ENCODE peak calls at places on chromosomes 6 and 20, in six cellular contexts. J is cardiac muscle cell, W is coronary artery, X is B cell, N is mesothelial cell of epicardium, C is AG09309. G is an unnamed sample.

GRCh38 chr6:48615041-48615440 is 504.0 kb upstream of the PTCHD4 start:
- DNase-seq in J (no peak), W (no peak), X (no peak), N (no peak), C (no peak), G (no peak)

GRCh38 chr6:112307707-112308106 is 39.4 kb upstream of the RFPL4B start:
- DNase-seq in J (no peak), W (no peak), X (peak), N (no peak), C (no peak), G (no peak)

GRCh38 chr6:88124925-88125557 is 41.1 kb downstream of the CNR1 start:
- DNase-seq in J (no peak), W (no peak), X (no peak), N (no peak), C (no peak), G (no peak)

GRCh38 chr6:138848461-138848860 is 52.6 kb downstream of the ECT2L start:
- DNase-seq in J (no peak), W (no peak), X (no peak), N (no peak), C (no peak), G (no peak)

GRCh38 chr6:166998256-166999144 is 697 bp upstream of the CEP43 start:
- DNase-seq in J (no peak), W (no peak), X (peak), N (peak), C (no peak), G (peak)

GRCh38 chr20:11445891-11446290 is 471.8 kb upstream of the BTBD3 start:
- DNase-seq in J (peak), W (no peak), X (no peak), N (no peak), C (no peak), G (no peak)

GRCh38 chr6:157533397-157533814 is 152.4 kb downstream of the ZDHHC14 start:
- DNase-seq in J (no peak), W (no peak), X (no peak), N (no peak), C (no peak), G (no peak)

GRCh38 chr20:2314759-2315439 is 19.1 kb downstream of the TGM3 start:
- DNase-seq in J (peak), W (no peak), X (no peak), N (no peak), C (peak), G (peak)

GRCh38 chr6:45663181-45664180 is 285.7 kb upstream of the SUPT3H start:
- DNase-seq in J (peak), W (no peak), X (peak), N (no peak), C (no peak), G (no peak)

GRCh38 chr6:78749326-78749725 is 118.0 kb upstream of the IRAK1BP1 start:
- DNase-seq in J (no peak), W (no peak), X (no peak), N (no peak), C (no peak), G (no peak)

GRCh38 chr6:169454204-169454871 is 200.7 kb upstream of the THBS2 start:
- DNase-seq in J (peak), W (no peak), X (no peak), N (no peak), C (peak), G (no peak)

GRCh38 chr6:119627908-119628669 is 278.5 kb upstream of the MAN1A1 start:
- DNase-seq in J (peak), W (no peak), X (no peak), N (no peak), C (no peak), G (no peak)

GRCh38 chr6:170281331-170282292 is 9.3 kb downstream of the DLL1 start:
- DNase-seq in J (no peak), W (no peak), X (no peak), N (no peak), C (no peak), G (peak)

GRCh38 chr6:41818271-41819054 is 31.0 kb downstream of the TOMM6 start:
- DNase-seq in J (peak), W (no peak), X (no peak), N (no peak), C (no peak), G (no peak)

GRCh38 chr6:30396833-30397479 is 52.0 kb downstream of the RPP21 start:
- DNase-seq in J (peak), W (no peak), X (peak), N (peak), C (no peak), G (peak)

GRCh38 chr6:166864333-166864732 is 92.0 kb downstream of the RNASET2 start:
- DNase-seq in J (no peak), W (no peak), X (no peak), N (no peak), C (no peak), G (no peak)

GRCh38 chr6:111423960-111424846 is 58.8 kb downstream of the REV3L start:
- DNase-seq in J (peak), W (no peak), X (no peak), N (no peak), C (no peak), G (no peak)

GRCh38 chr6:20840675-20841074 is 306.4 kb downstream of the CDKAL1 start:
- DNase-seq in J (peak), W (no peak), X (no peak), N (no peak), C (peak), G (no peak)

GRCh38 chr6:43247115-43247999 is 4.1 kb downstream of the TTBK1 start:
- DNase-seq in J (peak), W (peak), X (peak), N (peak), C (no peak), G (peak)

GRCh38 chr6:113944701-113945100 is 26.2 kb downstream of the HDAC2 start:
- DNase-seq in J (no peak), W (no peak), X (no peak), N (no peak), C (no peak), G (no peak)

GRCh38 chr6:28252507-28252975 is 472 bp upstream of the ZKSCAN4 start:
- DNase-seq in J (peak), W (no peak), X (no peak), N (no peak), C (no peak), G (no peak)

GRCh38 chr6:170265655-170266054 is 25.2 kb downstream of the DLL1 start:
- DNase-seq in J (peak), W (no peak), X (no peak), N (no peak), C (no peak), G (no peak)

GRCh38 chr6:42428326-42429041 is 23.2 kb downstream of the TRERF1 start:
- DNase-seq in J (peak), W (no peak), X (peak), N (no peak), C (no peak), G (no peak)

GRCh38 chr20:23920408-23920780 is 40.8 kb upstream of the CST5 start:
- DNase-seq in J (no peak), W (no peak), X (no peak), N (no peak), C (no peak), G (no peak)

GRCh38 chr20:23918896-23919295 is 39.3 kb upstream of the CST5 start:
- DNase-seq in J (no peak), W (no peak), X (no peak), N (no peak), C (no peak), G (no peak)

GRCh38 chr20:23915844-23916243 is 36.3 kb upstream of the CST5 start:
- DNase-seq in J (no peak), W (peak), X (no peak), N (no peak), C (no peak), G (no peak)

GRCh38 chr20:23917024-23917725 is 37.6 kb upstream of the CST5 start:
- DNase-seq in J (no peak), W (peak), X (no peak), N (no peak), C (no peak), G (no peak)

GRCh38 chr20:23918101-23918862 is 38.7 kb upstream of the CST5 start:
- DNase-seq in J (no peak), W (peak), X (no peak), N (no peak), C (no peak), G (no peak)
- TF ChIP-seq CTCF in J (no peak), W (no peak), X (no peak), N (no peak), C (no peak), G (no peak)

GRCh38 chr20:57596358-57596757 is 23.9 kb downstream of the ZBP1 start:
- DNase-seq in J (no peak), W (no peak), X (no peak), N (no peak), C (no peak), G (no peak)

GRCh38 chr20:57596998-57597939 is 23.0 kb downstream of the ZBP1 start:
- DNase-seq in J (peak), W (no peak), X (peak), N (peak), C (no peak), G (no peak)

GRCh38 chr20:57593134-57593886 is 26.9 kb downstream of the ZBP1 start:
- DNase-seq in J (no peak), W (no peak), X (no peak), N (no peak), C (no peak), G (no peak)

GRCh38 chr20:57594092-57594911 is 25.9 kb downstream of the ZBP1 start:
- DNase-seq in J (peak), W (no peak), X (peak), N (peak), C (no peak), G (no peak)

DNA sequence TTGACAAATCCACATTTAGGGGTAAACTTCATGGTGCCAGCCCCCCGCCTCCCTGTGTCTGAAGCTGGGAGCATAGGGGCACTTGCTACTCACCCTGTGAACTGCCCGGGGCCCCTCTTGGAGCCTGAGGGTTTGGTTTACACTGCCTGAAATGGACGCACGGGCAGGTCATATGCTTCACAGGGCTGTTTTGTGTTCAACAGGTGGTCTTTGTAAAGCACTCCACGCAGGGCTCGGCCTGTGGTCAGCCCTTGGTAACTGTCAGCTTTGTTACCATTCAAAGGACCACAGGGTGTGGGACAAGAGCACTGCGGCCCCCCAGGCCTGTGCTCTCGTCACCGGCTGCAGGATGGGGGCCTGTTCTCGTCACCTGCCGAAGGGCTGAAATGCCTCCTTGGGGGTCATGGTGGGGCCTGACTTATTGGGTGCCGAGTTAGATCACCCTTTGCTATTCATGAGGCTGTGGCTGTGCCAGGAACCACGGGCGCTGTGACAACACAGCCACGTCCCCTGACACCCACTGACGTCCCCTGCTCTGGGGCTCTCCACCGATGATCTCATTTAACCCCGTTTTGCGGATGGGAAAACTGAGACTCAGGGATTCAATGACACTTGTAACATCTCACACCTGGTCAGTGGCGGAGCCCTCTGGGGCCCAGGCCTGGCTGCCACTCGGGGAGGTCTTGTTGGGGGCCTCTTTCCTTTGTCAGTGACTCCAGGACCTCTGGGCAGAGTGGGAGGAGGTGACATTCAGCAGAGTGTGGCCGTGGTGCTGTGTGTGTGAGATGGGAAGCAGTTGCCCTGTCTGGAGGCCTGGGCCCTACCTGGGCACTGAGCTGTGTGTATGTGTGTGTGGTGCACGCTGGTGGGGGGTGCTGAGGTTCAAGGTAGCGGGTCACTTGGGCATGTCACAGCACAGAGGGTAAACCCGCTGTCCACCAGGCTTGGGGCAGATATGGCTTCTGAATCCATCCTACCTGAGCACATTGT is 24.9 kb downstream of the ZBP1 start:
- DNase-seq in J (no peak), W (no peak), X (no peak), N (no peak), C (no peak), G (no peak)
- TF ChIP-seq CTCF in J (no peak), W (no peak), X (no peak), N (no peak), C (no peak), G (no peak)

DNA sequence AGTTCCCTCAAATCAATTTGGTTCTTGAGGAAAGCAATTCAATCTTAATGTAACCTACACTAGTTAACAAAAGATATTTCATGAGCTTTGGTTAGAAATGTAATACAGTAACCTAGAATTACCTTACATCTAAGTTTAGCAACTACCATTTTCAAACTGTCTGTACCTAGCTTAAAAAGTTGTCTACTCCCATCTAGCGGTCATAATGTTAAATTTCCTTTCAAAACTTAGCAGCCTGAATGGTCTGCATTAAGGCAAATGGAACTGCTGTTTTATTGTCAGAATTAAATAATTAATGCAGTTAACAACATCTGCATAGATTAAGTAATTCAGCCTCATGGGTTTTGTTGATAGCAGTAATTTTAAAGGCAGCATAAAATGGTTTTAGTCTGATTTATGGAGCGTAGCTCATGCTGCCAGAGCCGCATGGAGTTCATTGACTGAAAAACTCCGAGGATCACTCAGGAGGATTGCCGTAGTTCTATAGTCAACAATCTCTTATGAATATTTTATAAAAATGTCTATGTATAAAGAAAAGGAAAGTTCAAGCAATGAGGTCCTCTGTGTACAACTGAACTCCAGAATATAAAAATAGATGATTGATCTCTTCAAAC is 485.4 kb upstream of the MANEA start:
- DNase-seq in J (peak), W (no peak), X (no peak), N (no peak), C (peak), G (no peak)
- TF ChIP-seq CTCF in J (peak), W (peak), X (peak), N (peak), C (peak), G (peak)

GRCh38 chr6:150528648-150529285 is 70.9 kb upstream of the PLEKHG1 start:
- DNase-seq in J (peak), W (no peak), X (peak), N (peak), C (no peak), G (no peak)

GRCh38 chr6:150531957-150532356 is 67.7 kb upstream of the PLEKHG1 start:
- DNase-seq in J (no peak), W (no peak), X (no peak), N (no peak), C (no peak), G (no peak)

DNA sequence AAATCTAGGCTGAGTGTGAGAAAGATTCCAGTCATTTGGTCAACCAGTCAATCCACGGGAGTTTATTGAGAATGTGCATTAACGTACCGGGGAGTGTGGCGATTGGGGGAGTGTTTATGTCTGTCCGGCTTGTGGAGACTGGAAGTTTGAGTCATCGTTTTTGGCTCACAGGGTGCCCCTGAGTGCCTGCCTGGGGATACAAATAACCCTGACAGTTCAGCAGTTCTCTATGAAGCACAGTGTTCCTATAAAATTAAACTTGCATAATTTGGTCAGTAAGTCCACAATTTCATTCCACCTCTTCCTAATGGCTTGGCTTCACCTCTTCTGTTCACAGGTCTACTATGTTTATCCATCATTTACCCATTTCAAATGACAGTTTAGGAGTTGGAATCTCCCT is 72.6 kb upstream of the PLEKHG1 start:
- DNase-seq in J (peak), W (no peak), X (no peak), N (no peak), C (no peak), G (no peak)
- TF ChIP-seq CTCF in J (no peak), W (no peak), X (no peak), N (no peak), C (no peak), G (no peak)

GRCh38 chr6:135438907-135439535 is 58.5 kb downstream of the AHI1 start:
- DNase-seq in J (peak), W (no peak), X (no peak), N (no peak), C (no peak), G (no peak)
- TF ChIP-seq CTCF in J (peak), W (no peak), X (peak), N (no peak), C (peak), G (peak)

DNA sequence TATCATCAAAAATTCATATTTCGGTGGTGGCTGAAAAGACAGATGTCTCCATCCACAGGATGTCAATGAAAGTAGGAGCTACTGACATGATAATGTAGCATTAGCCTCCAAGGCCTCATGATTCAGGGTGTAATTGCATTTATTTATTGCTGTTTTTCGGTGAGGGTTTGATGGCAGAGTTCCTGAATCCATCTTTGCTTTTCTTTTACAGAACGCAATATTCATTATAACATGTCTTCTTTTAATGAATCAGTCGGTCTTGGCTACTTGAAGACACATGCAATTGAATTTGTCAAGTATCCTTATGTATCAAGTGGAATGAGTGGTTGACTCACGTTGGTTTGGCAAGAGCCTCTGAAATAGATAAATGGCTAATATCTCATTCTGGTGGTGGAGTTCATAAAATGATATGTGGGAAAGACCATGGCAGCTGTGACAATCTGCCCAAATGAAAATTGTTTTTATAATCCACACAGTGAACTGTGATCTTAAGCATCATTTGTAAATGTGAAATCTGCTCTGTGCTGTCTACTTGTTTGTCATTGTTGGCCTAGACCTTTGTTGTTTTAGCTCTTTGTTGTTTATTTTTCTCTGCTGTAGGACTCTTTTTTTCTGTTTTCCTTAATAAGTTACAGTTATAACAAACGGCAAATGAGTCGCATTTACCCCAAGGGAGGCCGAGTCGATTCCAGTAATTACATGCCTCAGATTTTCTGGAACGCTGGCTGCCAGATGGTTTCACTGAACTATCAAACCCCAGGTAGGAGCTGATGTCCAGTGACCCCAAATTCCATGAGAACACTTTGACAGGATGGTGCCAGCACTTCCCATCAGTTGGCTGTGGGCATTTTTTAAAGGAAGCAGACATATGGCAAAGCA is 105.7 kb upstream of the LAMP5 start:
- DNase-seq in J (peak), W (no peak), X (no peak), N (no peak), C (peak), G (no peak)
- TF ChIP-seq CTCF in J (no peak), W (peak), X (peak), N (peak), C (no peak), G (peak)

DNA sequence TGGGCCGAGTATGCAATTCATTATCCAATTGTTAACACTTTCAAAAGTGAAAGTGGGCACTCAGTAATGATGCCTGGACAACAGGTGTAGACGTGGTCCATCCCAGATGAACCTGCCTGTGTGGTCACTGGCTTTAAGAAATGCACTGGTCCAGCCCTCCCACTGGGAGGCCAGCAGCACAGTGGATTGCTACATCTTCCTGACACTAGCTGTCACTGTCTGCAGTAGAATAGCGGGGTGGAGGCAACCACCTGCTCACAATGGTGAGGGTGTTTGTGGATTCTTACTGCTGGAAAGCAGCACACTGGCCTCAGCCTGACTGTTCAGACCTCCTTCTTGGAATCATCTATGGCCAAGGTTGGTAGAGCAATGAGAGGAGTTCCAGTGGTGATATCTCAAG is 228.2 kb upstream of the PLN start:
- DNase-seq in J (no peak), W (no peak), X (no peak), N (no peak), C (no peak), G (no peak)
- TF ChIP-seq CTCF in J (no peak), W (no peak), X (no peak), N (no peak), C (no peak), G (no peak)

GRCh38 chr6:98833101-98834059 is 994 bp upstream of the POU3F2 start:
- DNase-seq in J (peak), W (no peak), X (peak), N (peak), C (no peak), G (no peak)
- TF ChIP-seq CTCF in J (no peak), W (no peak), X (no peak), N (no peak), C (no peak), G (no peak)

GRCh38 chr6:107657755-107658461 is 166.2 kb downstream of the SCML4 start:
- DNase-seq in J (peak), W (no peak), X (peak), N (no peak), C (no peak), G (peak)
- TF ChIP-seq CTCF in J (peak), W (no peak), X (peak), N (no peak), C (peak), G (peak)

GRCh38 chr6:1479601-1480236 is 90.3 kb downstream of the FOXF2 start:
- DNase-seq in J (no peak), W (no peak), X (no peak), N (no peak), C (no peak), G (no peak)

GRCh38 chr6:1475169-1475568 is 85.8 kb downstream of the FOXF2 start:
- DNase-seq in J (no peak), W (no peak), X (no peak), N (no peak), C (no peak), G (no peak)

GRCh38 chr6:1479095-1479494 is 89.7 kb downstream of the FOXF2 start:
- DNase-seq in J (peak), W (no peak), X (no peak), N (no peak), C (peak), G (no peak)

GRCh38 chr6:1474205-1474604 is 84.8 kb downstream of the FOXF2 start:
- DNase-seq in J (no peak), W (no peak), X (no peak), N (no peak), C (no peak), G (no peak)

GRCh38 chr6:1477432-1478090 is 88.2 kb downstream of the FOXF2 start:
- DNase-seq in J (peak), W (no peak), X (no peak), N (no peak), C (peak), G (no peak)
- TF ChIP-seq CTCF in J (peak), W (no peak), X (no peak), N (no peak), C (no peak), G (no peak)

G was measured in CD14-positive monocyte.